ENCODE peak calls at places on chromosomes 1 and 21, in eight cellular contexts. D, A, M, N, F, I, Y and O are unnamed samples. For H3K4me1 and H3K36me3, the result is how much of the 10 kb centered on the place peaks cover.

GRCh38 chr1:202184750-202185460 is 8.7 kb upstream of the LGR6 start:
- DNase-seq in D (peak), A (peak), M (peak), N (peak), F (peak), I (peak), Y (peak), O (peak)

GRCh38 chr21:37181059-37181458 is 86.1 kb downstream of the VPS26C start:
- DNase-seq in D (no peak), A (no peak), M (no peak), N (no peak), F (no peak), I (no peak), Y (no peak), O (no peak)

GRCh38 chr1:94020764-94021579 is 100.0 kb downstream of the ABCA4 start:
- DNase-seq in D (no peak), A (no peak), M (no peak), N (no peak), F (no peak), I (peak), Y (peak), O (no peak)

GRCh38 chr1:66752000-66752592 is at the start of gene DYNLT5:
- DNase-seq in D (no peak), A (peak), M (peak), N (peak), F (peak), I (no peak), Y (no peak), O (peak)

GRCh38 chr21:39523930-39524329 is 72.2 kb downstream of the SH3BGR start:
- DNase-seq in D (no peak), A (no peak), M (no peak), N (no peak), F (no peak), I (no peak), Y (no peak), O (no peak)

GRCh38 chr1:234478152-234478480 is 863 bp downstream of the TARBP1 start:
- DNase-seq in D (peak), A (no peak), M (peak), N (peak), F (peak), I (peak), Y (peak), O (peak)

GRCh38 chr1:197327776-197328364 is 59.8 kb downstream of the CRB1 start:
- DNase-seq in D (no peak), A (no peak), M (peak), N (no peak), F (no peak), I (no peak), Y (peak), O (peak)

GRCh38 chr21:21114456-21114855 is 116.2 kb downstream of the NCAM2 start:
- DNase-seq in D (no peak), A (no peak), M (no peak), N (no peak), F (no peak), I (no peak), Y (no peak), O (no peak)

GRCh38 chr1:160834945-160835565 is 27.6 kb downstream of the CD244 start:
- DNase-seq in D (no peak), A (peak), M (peak), N (no peak), F (peak), I (peak), Y (peak), O (peak)

GRCh38 chr1:240107058-240107684 is 15.5 kb downstream of the FMN2 start:
- DNase-seq in D (no peak), A (no peak), M (no peak), N (no peak), F (no peak), I (no peak), Y (peak), O (no peak)

GRCh38 chr21:45862544-45863207 is 118.9 kb upstream of the COL6A1 start:
- DNase-seq in D (no peak), A (no peak), M (no peak), N (no peak), F (no peak), I (no peak), Y (no peak), O (no peak)

GRCh38 chr21:29303301-29303700 is 4.6 kb downstream of the BACH1 start:
- DNase-seq in D (no peak), A (no peak), M (no peak), N (no peak), F (no peak), I (no peak), Y (no peak), O (no peak)

GRCh38 chr1:221268295-221268694 is 389.1 kb downstream of the HLX start:
- DNase-seq in D (no peak), A (no peak), M (no peak), N (no peak), F (no peak), I (peak), Y (peak), O (no peak)

GRCh38 chr1:182601416-182601786 is 2.8 kb downstream of the RGS16 start:
- DNase-seq in D (peak), A (peak), M (peak), N (peak), F (peak), I (peak), Y (peak), O (peak)

GRCh38 chr21:26837539-26837938 is 7.7 kb downstream of the ADAMTS1 start:
- DNase-seq in D (no peak), A (no peak), M (no peak), N (no peak), F (no peak), I (no peak), Y (no peak), O (no peak)

GRCh38 chr1:9836632-9836960 is 12.8 kb upstream of the CLSTN1 start:
- DNase-seq in D (no peak), A (no peak), M (no peak), N (peak), F (no peak), I (no peak), Y (no peak), O (no peak)

GRCh38 chr1:99850458-99850974 is 355 bp downstream of the AGL start:
- DNase-seq in D (no peak), A (no peak), M (no peak), N (no peak), F (no peak), I (peak), Y (peak), O (no peak)

GRCh38 chr1:111937147-111937725 is 52.2 kb downstream of the KCND3 start:
- DNase-seq in D (no peak), A (peak), M (no peak), N (no peak), F (no peak), I (no peak), Y (no peak), O (no peak)

GRCh38 chr1:12617901-12618660 is at the start of gene DHRS3:
- DNase-seq in D (peak), A (no peak), M (peak), N (peak), F (peak), I (peak), Y (peak), O (peak)

GRCh38 chr21:41768371-41769042 is 1.7 kb upstream of the RIPK4 start:
- DNase-seq in D (no peak), A (no peak), M (peak), N (peak), F (no peak), I (peak), Y (peak), O (no peak)

GRCh38 chr1:11736746-11737639 is 1.1 kb downstream of the AGTRAP start:
- DNase-seq in D (no peak), A (no peak), M (peak), N (peak), F (peak), I (peak), Y (peak), O (peak)

GRCh38 chr1:157030728-157031127 is 14.8 kb downstream of the ARHGEF11 start:
- DNase-seq in D (no peak), A (no peak), M (no peak), N (no peak), F (no peak), I (no peak), Y (no peak), O (no peak)

GRCh38 chr1:212030936-212031528 is 4.3 kb downstream of the INTS7 start:
- DNase-seq in D (no peak), A (no peak), M (no peak), N (no peak), F (no peak), I (peak), Y (peak), O (no peak)

GRCh38 chr1:16267690-16268180 is 30.8 kb upstream of the CPLANE2 start:
- DNase-seq in D (no peak), A (no peak), M (no peak), N (no peak), F (no peak), I (no peak), Y (no peak), O (peak)

GRCh38 chr1:7534061-7534825 is 236.9 kb upstream of the VAMP3 start:
- DNase-seq in D (no peak), A (no peak), M (no peak), N (no peak), F (no peak), I (no peak), Y (no peak), O (no peak)

GRCh38 chr1:21262282-21263051 is 27.8 kb downstream of the ECE1 start:
- DNase-seq in D (no peak), A (no peak), M (peak), N (no peak), F (peak), I (no peak), Y (no peak), O (no peak)

GRCh38 chr1:3883194-3883920 is 16.7 kb downstream of the C1orf174 start:
- DNase-seq in D (no peak), A (no peak), M (no peak), N (no peak), F (no peak), I (no peak), Y (no peak), O (no peak)

GRCh38 chr1:76274302-76274701 is 199.8 kb downstream of the ST6GALNAC3 start:
- DNase-seq in D (no peak), A (no peak), M (no peak), N (no peak), F (no peak), I (no peak), Y (no peak), O (no peak)

GRCh38 chr21:34530264-34530663 is 18.3 kb upstream of the KCNE1 start:
- DNase-seq in D (no peak), A (no peak), M (no peak), N (no peak), F (no peak), I (no peak), Y (no peak), O (no peak)

GRCh38 chr1:172359531-172359991 is 60.9 kb upstream of the C1orf105 start:
- DNase-seq in D (no peak), A (no peak), M (no peak), N (no peak), F (no peak), I (peak), Y (peak), O (peak)
- H3K4me1 ChIP-seq in D (under half), A (under half), M (under half), N (under half), F (under half), I (under half), Y (half or more), O (under half)

DNA sequence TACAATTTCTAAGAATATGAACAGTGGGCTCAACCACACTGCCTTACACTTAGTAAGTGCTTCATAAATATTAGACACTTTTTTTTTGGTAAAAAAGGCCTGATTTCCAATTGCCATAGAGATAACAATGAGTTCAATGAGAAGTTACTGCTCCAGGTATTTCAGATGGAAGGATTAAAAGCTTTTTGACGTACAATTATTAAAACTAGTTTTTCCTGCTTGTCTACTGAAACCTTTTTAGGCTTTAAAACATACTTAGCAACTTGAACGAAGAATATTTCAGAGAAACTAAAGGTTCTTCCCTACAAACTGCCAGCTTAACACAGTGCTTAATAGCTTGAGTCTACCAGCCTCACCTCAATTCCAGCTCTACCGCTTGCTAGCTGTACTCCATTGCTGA is 43.7 kb downstream of the TRIT1 start:
- DNase-seq in D (no peak), A (no peak), M (no peak), N (no peak), F (no peak), I (no peak), Y (no peak), O (no peak)
- H3K36me3 ChIP-seq in D (under half), A (half or more), M (under half), N (half or more), F (under half), I (under half), Y (half or more), O (half or more)

GRCh38 chr1:2352341-2353214 is 38.8 kb downstream of the MORN1 start:
- DNase-seq in D (no peak), A (no peak), M (no peak), N (peak), F (no peak), I (no peak), Y (no peak), O (no peak)
- H3K4me1 ChIP-seq in D (under half), A (under half), M (under half), N (under half), F (under half), I (under half), Y (under half), O (under half)

GRCh38 chr1:28744184-28744583 is 7.4 kb downstream of the YTHDF2 start:
- DNase-seq in D (no peak), A (no peak), M (no peak), N (no peak), F (no peak), I (no peak), Y (no peak), O (no peak)

GRCh38 chr1:28736450-28737244 is at the start of gene YTHDF2:
- DNase-seq in D (peak), A (peak), M (peak), N (peak), F (peak), I (peak), Y (peak), O (peak)

GRCh38 chr1:28735961-28736449 is 735 bp upstream of the YTHDF2 start:
- DNase-seq in D (no peak), A (no peak), M (peak), N (no peak), F (no peak), I (no peak), Y (no peak), O (no peak)

GRCh38 chr1:28737245-28738137 is 751 bp downstream of the YTHDF2 start:
- DNase-seq in D (peak), A (peak), M (peak), N (peak), F (peak), I (peak), Y (peak), O (peak)

DNA sequence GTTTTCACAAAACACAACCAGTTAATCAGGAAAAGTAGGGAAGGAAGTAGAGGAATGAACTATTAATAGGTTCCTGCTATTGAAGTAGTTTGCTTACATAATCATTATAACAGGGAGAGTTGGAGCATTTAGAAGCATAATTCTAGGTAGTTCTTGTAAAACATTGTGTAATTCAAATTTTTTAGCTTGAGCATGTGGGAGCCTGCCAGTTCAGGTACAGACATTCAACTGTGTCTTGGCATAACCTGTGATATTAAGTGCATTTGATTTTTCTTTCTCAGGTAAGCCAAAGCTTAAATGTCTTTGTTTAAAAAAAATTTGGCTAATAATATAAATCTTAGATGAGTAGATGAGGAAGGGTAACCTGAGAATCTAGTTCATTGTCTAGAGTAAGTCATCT is 3.4 kb downstream of the YTHDF2 start:
- DNase-seq in D (no peak), A (no peak), M (no peak), N (no peak), F (no peak), I (peak), Y (no peak), O (no peak)
- H3K36me3 ChIP-seq in D (half or more), A (half or more), M (under half), N (half or more), F (under half), I (under half), Y (half or more), O (half or more)

DNA sequence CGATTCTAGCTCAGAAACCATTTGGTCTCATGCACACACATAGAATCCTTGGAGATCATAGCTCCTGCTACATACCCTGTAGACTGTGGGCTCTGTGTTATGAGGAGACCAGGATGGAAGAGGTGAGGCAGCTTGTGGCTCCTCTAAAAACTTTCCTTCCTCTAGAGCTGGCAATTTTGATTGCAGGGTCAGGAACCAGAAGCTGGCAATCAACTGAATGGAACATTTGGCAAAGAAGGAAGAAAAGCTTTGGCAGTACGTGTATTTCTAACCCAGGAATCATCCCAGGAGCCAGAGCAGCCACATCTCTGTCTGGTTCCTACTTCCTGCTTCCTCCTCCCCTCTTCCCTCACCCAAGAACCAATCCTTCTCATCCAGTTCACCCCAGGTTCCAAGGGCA is 15.7 kb downstream of the PIK3C2B start:
- DNase-seq in D (no peak), A (no peak), M (no peak), N (no peak), F (no peak), I (no peak), Y (no peak), O (no peak)
- H3K4me1 ChIP-seq in D (under half), A (under half), M (under half), N (half or more), F (under half), I (under half), Y (under half), O (under half)

GRCh38 chr1:154208677-154209390 is 2.7 kb upstream of the CFAP141 start:
- DNase-seq in D (no peak), A (no peak), M (no peak), N (no peak), F (no peak), I (no peak), Y (no peak), O (no peak)

GRCh38 chr1:154218545-154218944 is 2.2 kb upstream of the UBAP2L start:
- DNase-seq in D (no peak), A (no peak), M (no peak), N (no peak), F (no peak), I (no peak), Y (no peak), O (no peak)

GRCh38 chr1:154212083-154212482 is 6.0 kb upstream of the CFAP141 start:
- DNase-seq in D (no peak), A (no peak), M (no peak), N (no peak), F (peak), I (no peak), Y (no peak), O (no peak)

DNA sequence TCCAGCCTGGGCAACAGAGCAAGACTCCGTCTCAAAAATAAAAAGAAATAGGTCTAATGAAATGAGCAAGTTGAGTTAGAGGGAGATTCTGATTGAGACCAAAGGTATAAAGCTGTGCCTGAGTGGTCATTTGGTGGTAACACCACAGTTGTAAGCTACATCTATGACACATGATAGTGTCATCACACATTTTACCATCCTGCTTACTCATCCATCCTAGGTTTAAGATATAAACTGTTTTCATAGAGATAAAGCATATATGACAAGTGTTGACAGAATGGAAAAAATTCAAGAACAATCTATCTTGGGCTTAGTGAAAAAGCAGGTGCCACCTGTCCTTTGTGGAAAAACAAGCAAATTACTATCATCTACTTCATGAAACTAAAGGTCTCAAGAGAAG is 7.1 kb upstream of the CFAP141 start:
- DNase-seq in D (no peak), A (no peak), M (no peak), N (no peak), F (no peak), I (peak), Y (peak), O (no peak)
- H3K36me3 ChIP-seq in D (half or more), A (half or more), M (under half), N (half or more), F (under half), I (under half), Y (under half), O (half or more)